ENCODE peak calls at places on chromosomes 11 and 22, in eight cellular contexts. J is uterus; S is MCF 10A; M is stimulated activated CD4-positive, alpha-beta T cell treated with anti-CD3 and anti-CD28 coated beads, Interleukin-1b, Interleukin-23, amount 100 ng/mL, for 1 hour; Q is activated T-cell treated with anti-CD3 and anti-CD28 coated beads for 4 hours; F is ELR; H is non-pigmented ciliary epithelial cell; L is H4. O is an unnamed sample.

GRCh38 chr22:36881504-36882245 is 20.9 kb downstream of the NCF4 start:
- DNase-seq in J (no peak), S (no peak), M (no peak), Q (no peak), F (no peak), H (no peak), L (no peak), O (no peak)

GRCh38 chr22:47678667-47679287 is 916.3 kb downstream of the TBC1D22A start:
- DNase-seq in J (no peak), S (no peak), M (no peak), Q (no peak), F (no peak), H (no peak), L (no peak), O (no peak)

GRCh38 chr11:12540075-12540685 is 134.0 kb upstream of the TEAD1 start:
- DNase-seq in J (peak), S (peak), M (no peak), Q (no peak), F (peak), H (no peak), L (peak), O (no peak)

GRCh38 chr11:44938066-44938691 is 12.5 kb downstream of the TP53I11 start:
- DNase-seq in J (no peak), S (no peak), M (no peak), Q (no peak), F (no peak), H (no peak), L (no peak), O (no peak)

GRCh38 chr11:112042961-112043304 is 17.7 kb downstream of the DLAT start:
- DNase-seq in J (no peak), S (no peak), M (no peak), Q (no peak), F (no peak), H (no peak), L (no peak), O (no peak)

GRCh38 chr22:29641052-29641780 is 37.8 kb downstream of the NF2 start:
- DNase-seq in J (peak), S (no peak), M (no peak), Q (no peak), F (no peak), H (no peak), L (no peak), O (no peak)

GRCh38 chr22:23826510-23827350 is 12.1 kb downstream of the DERL3 start:
- DNase-seq in J (no peak), S (no peak), M (no peak), Q (no peak), F (no peak), H (no peak), L (no peak), O (no peak)

GRCh38 chr11:20274031-20274430 is 89.5 kb upstream of the HTATIP2 start:
- DNase-seq in J (no peak), S (no peak), M (no peak), Q (no peak), F (no peak), H (no peak), L (no peak), O (no peak)

GRCh38 chr22:39353346-39353745 is 3.6 kb downstream of the SYNGR1 start:
- DNase-seq in J (no peak), S (no peak), M (no peak), Q (no peak), F (peak), H (no peak), L (no peak), O (no peak)

GRCh38 chr22:19109198-19110063 is 12.8 kb downstream of the DGCR2 start:
- DNase-seq in J (no peak), S (peak), M (peak), Q (peak), F (peak), H (no peak), L (peak), O (no peak)

GRCh38 chr11:19460718-19461405 is 220.1 kb upstream of the E2F8 start:
- DNase-seq in J (no peak), S (no peak), M (no peak), Q (no peak), F (no peak), H (no peak), L (no peak), O (no peak)

GRCh38 chr11:88051386-88051785 is 123.9 kb downstream of the RAB38 start:
- DNase-seq in J (no peak), S (peak), M (no peak), Q (no peak), F (peak), H (no peak), L (peak), O (no peak)

GRCh38 chr22:19631899-19632670 is 82.2 kb upstream of the SEPTIN5 start:
- DNase-seq in J (no peak), S (peak), M (no peak), Q (no peak), F (peak), H (no peak), L (peak), O (no peak)

GRCh38 chr11:78370406-78371172 is 47.0 kb downstream of the GAB2 start:
- DNase-seq in J (no peak), S (no peak), M (no peak), Q (no peak), F (no peak), H (no peak), L (no peak), O (no peak)

GRCh38 chr11:118398797-118399564 is 2.4 kb upstream of the ATP5MG start:
- DNase-seq in J (no peak), S (no peak), M (peak), Q (peak), F (peak), H (no peak), L (no peak), O (no peak)

GRCh38 chr22:17518379-17518778 is 44.9 kb upstream of the SLC25A18 start:
- DNase-seq in J (no peak), S (no peak), M (no peak), Q (no peak), F (no peak), H (no peak), L (no peak), O (no peak)

GRCh38 chr11:31106963-31107576 is 262.5 kb downstream of the DCDC1 start:
- DNase-seq in J (no peak), S (peak), M (no peak), Q (peak), F (peak), H (peak), L (peak), O (no peak)

GRCh38 chr11:12190511-12190910 is 80.1 kb downstream of the MICAL2 start:
- DNase-seq in J (no peak), S (no peak), M (no peak), Q (no peak), F (no peak), H (no peak), L (no peak), O (no peak)

O was measured in HFF-Myc.